ENCODE peak calls at places on chromosomes 6 and 20, in seven cellular contexts. T is NCI-H187 treated with DMSO at 0.1 percent for 48 hours, R is NAMALWA, Y is activated gamma-delta T cell treated with Interleukin-2 at 50 U/mL for 16 hours, V is kidney tubule cell, P is fibroblast of the aortic adventitia, Z is transverse colon. M is an unnamed sample.

GRCh38 chr6:21967282-21967681 is 329.6 kb downstream of the PRL start:
- DNase-seq in V (no peak), R (no peak), P (no peak), Y (no peak), Z (no peak), T (no peak), M (no peak)

GRCh38 chr20:10563935-10564492 is 109.8 kb downstream of the JAG1 start:
- DNase-seq in Y (no peak), R (no peak), T (no peak), Z (no peak), P (no peak), V (no peak), M (no peak)

GRCh38 chr6:12845224-12846004 is 128.8 kb downstream of the PHACTR1 start:
- DNase-seq in V (no peak), P (no peak), T (no peak), R (no peak), Y (no peak), Z (no peak), M (no peak)

GRCh38 chr20:22827916-22828315 is 207.2 kb upstream of the SSTR4 start:
- DNase-seq in P (no peak), V (no peak), Y (no peak), R (no peak), T (no peak), Z (no peak), M (no peak)

GRCh38 chr6:101716810-101717209 is 323.3 kb downstream of the GRIK2 start:
- DNase-seq in Y (no peak), V (no peak), Z (no peak), T (no peak), P (no peak), R (no peak), M (peak)

GRCh38 chr6:47376930-47377329 is 67.2 kb upstream of the TNFRSF21 start:
- DNase-seq in T (no peak), R (no peak), Y (peak), V (no peak), P (no peak), Z (no peak), M (no peak)

GRCh38 chr20:35954907-35955251 is 577 bp upstream of the SCAND1 start:
- DNase-seq in T (no peak), V (peak), Z (no peak), Y (no peak), R (peak), P (peak), M (no peak)

GRCh38 chr6:159609813-159610212 is 83.2 kb downstream of the SOD2 start:
- DNase-seq in R (no peak), Y (no peak), Z (no peak), P (peak), V (no peak), T (no peak), M (no peak)

GRCh38 chr6:150813993-150814359 is 51.5 kb upstream of the MTHFD1L start:
- DNase-seq in Z (no peak), V (peak), P (peak), R (no peak), T (no peak), Y (no peak), M (no peak)

GRCh38 chr6:131844243-131844841 is 36.5 kb downstream of the ENPP1 start:
- DNase-seq in Y (no peak), T (no peak), V (peak), P (peak), R (no peak), Z (no peak), M (no peak)